ENCODE peak calls at places on chromosomes 2 and 18, in nine cellular contexts. S is H1; W is lower lobe of right lung; U is CD4-positive, alpha-beta T cell; K is GM23338; C is sigmoid colon; I is tibial artery; E is H9; Z is CD8-positive, alpha-beta memory T cell. V is an unnamed sample.

GRCh38 chr18:24792164-24792563 is 331.7 kb downstream of the HRH4 start:
- DNase-seq in S (no peak), Z (no peak), C (no peak), W (no peak), E (no peak), K (peak; percentile 23), I (no peak), U (no peak), V (no peak)

GRCh38 chr2:205495819-205496218 is 186.5 kb upstream of the NRP2 start:
- DNase-seq in U (no peak), E (no peak), Z (no peak), C (no peak), W (no peak), S (no peak), I (no peak), K (peak; percentile 25), V (no peak)

GRCh38 chr2:212686285-212686895 is 147.8 kb upstream of the ERBB4 start:
- DNase-seq in C (peak; percentile 64), Z (peak; percentile 46), U (peak; percentile 22), W (peak; percentile 47), K (peak; percentile 73), I (peak; percentile 52), E (peak; percentile 39), S (peak; percentile 7), V (no peak)

GRCh38 chr2:172912245-172912644 is 163.4 kb upstream of the MAP3K20 start:
- DNase-seq in I (no peak), S (no peak), W (no peak), K (no peak), Z (no peak), C (no peak), U (no peak), E (no peak), V (no peak)

GRCh38 chr2:111201214-111201613 is 80.5 kb downstream of the BCL2L11 start:
- DNase-seq in U (no peak), W (no peak), Z (no peak), K (no peak), E (no peak), C (no peak), I (no peak), S (no peak), V (no peak)

GRCh38 chr2:386406-387103 is 98.7 kb upstream of the ALKAL2 start:
- DNase-seq in W (no peak), U (no peak), S (no peak), Z (no peak), C (no peak), E (no peak), K (no peak), I (no peak), V (no peak)

GRCh38 chr18:79748321-79749157 is 49.2 kb upstream of the KCNG2 start:
- DNase-seq in C (peak; percentile 46), S (no peak), I (no peak), U (no peak), E (no peak), K (no peak), Z (no peak), W (no peak), V (peak; percentile 65)

GRCh38 chr2:239319261-239319661 is 81.6 kb downstream of the HDAC4 start:
- DNase-seq in I (no peak), K (no peak), W (peak; percentile 56), U (no peak), E (peak; percentile 23), Z (no peak), S (no peak), C (peak; percentile 82), V (peak; percentile 81)

GRCh38 chr2:223084873-223085272 is 32.9 kb downstream of the KCNE4 start:
- DNase-seq in Z (no peak), E (peak; percentile 48), W (no peak), K (peak; percentile 15), I (no peak), U (no peak), C (peak; percentile 78), S (peak; percentile 25), V (no peak)

GRCh38 chr2:88857951-88858406 is 166.5 kb downstream of the RPIA start:
- DNase-seq in C (no peak), W (no peak), E (no peak), U (no peak), I (no peak), Z (no peak), K (peak; percentile 46), S (no peak), V (no peak)

GRCh38 chr2:121558329-121558728 is 27.6 kb downstream of the RNU4ATAC start:
- DNase-seq in S (no peak), Z (no peak), E (no peak), W (no peak), I (no peak), K (no peak), U (no peak), C (no peak), V (no peak)

GRCh38 chr2:232490221-232491138 is 2.8 kb upstream of the ECEL1 start:
- DNase-seq in W (peak; percentile 33), U (no peak), I (no peak), E (peak; percentile 22), S (no peak), K (no peak), Z (no peak), C (peak; percentile 56), V (no peak)

GRCh38 chr18:61606068-61606660 is 272.9 kb downstream of the CDH20 start:
- DNase-seq in S (no peak), Z (no peak), W (no peak), I (peak; percentile 38), E (peak; percentile 64), C (no peak), K (peak; percentile 74), U (no peak), V (peak; percentile 80)

GRCh38 chr2:96651793-96652192 is 9.2 kb downstream of the FER1L5 start:
- DNase-seq in W (no peak), Z (no peak), E (no peak), S (no peak), K (no peak), U (no peak), C (no peak), I (no peak), V (no peak)

GRCh38 chr2:96656540-96656939 is 14.0 kb downstream of the FER1L5 start:
- DNase-seq in C (no peak), I (no peak), W (no peak), E (no peak), Z (no peak), S (no peak), K (no peak), U (no peak), V (no peak)

GRCh38 chr2:96661324-96661723 is 18.8 kb downstream of the FER1L5 start:
- DNase-seq in S (no peak), W (no peak), U (no peak), Z (no peak), C (no peak), I (no peak), E (no peak), K (no peak), V (no peak)

GRCh38 chr2:96655491-96655973 is 13.0 kb downstream of the FER1L5 start:
- DNase-seq in E (no peak), U (no peak), Z (no peak), C (no peak), W (no peak), K (no peak), S (no peak), I (no peak), V (no peak)
- H3K27ac ChIP-seq in E (no peak overlapping the region), U (no peak overlapping the region), Z (no peak overlapping the region), C (no peak overlapping the region), W (no peak overlapping the region), K (no peak overlapping the region), S (no peak overlapping the region), I (no peak overlapping the region), V (no peak overlapping the region)

DNA sequence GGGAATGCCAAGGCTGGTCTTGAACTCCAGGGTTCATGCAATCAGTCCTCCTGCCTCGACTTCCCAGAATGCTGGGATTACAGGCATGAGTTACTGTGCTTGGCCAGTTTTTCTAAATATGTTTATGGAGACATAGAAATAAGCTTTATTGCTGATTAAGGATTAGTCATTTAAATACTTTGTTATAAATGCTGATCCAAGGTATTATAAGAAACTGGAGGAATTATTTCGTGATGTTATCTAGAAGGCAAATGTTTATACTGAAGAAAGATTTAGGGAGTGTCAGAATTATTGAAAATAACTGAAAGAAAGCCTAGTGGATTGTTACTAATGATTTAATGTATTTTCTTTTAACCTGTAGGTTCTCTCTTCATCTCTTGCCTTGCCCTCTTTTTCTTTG is 5.8 kb upstream of the HTR2B start:
- DNase-seq in K (no peak), S (no peak), Z (no peak), E (no peak), C (no peak), U (no peak), W (no peak), I (no peak), V (no peak)
- H3K27ac ChIP-seq in K (no peak overlapping the region), S (no peak overlapping the region), Z (no peak overlapping the region), E (no peak overlapping the region), C (no peak overlapping the region), U (no peak overlapping the region), W (no peak overlapping the region), I (no peak overlapping the region), V (no peak overlapping the region)

GRCh38 chr2:119841550-119841949 is 81.8 kb downstream of the PTPN4 start:
- DNase-seq in E (no peak), U (no peak), Z (no peak), I (no peak), S (no peak), K (no peak), W (no peak), C (no peak), V (no peak)

GRCh38 chr2:119837759-119838158 is 78.0 kb downstream of the PTPN4 start:
- DNase-seq in Z (no peak), E (no peak), K (no peak), I (no peak), W (peak; percentile 46), U (no peak), S (no peak), C (no peak), V (no peak)

GRCh38 chr2:119836455-119837142 is 76.9 kb downstream of the PTPN4 start:
- DNase-seq in E (no peak), Z (no peak), S (no peak), K (no peak), C (no peak), W (no peak), U (no peak), I (no peak), V (no peak)

GRCh38 chr2:119837350-119837749 is 77.6 kb downstream of the PTPN4 start:
- DNase-seq in U (no peak), I (no peak), S (no peak), E (no peak), W (no peak), Z (no peak), C (no peak), K (no peak), V (no peak)

GRCh38 chr2:119838179-119838578 is 78.5 kb downstream of the PTPN4 start:
- DNase-seq in W (no peak), C (no peak), E (no peak), S (no peak), U (no peak), I (no peak), Z (no peak), K (no peak), V (no peak)
- H3K27ac ChIP-seq in W (no peak overlapping the region), C (no peak overlapping the region), E (no peak overlapping the region), S (no peak overlapping the region), U (no peak overlapping the region), I (no peak overlapping the region), Z (no peak overlapping the region), K (peak overlapping the region; percentile 6), V (no peak overlapping the region)

DNA sequence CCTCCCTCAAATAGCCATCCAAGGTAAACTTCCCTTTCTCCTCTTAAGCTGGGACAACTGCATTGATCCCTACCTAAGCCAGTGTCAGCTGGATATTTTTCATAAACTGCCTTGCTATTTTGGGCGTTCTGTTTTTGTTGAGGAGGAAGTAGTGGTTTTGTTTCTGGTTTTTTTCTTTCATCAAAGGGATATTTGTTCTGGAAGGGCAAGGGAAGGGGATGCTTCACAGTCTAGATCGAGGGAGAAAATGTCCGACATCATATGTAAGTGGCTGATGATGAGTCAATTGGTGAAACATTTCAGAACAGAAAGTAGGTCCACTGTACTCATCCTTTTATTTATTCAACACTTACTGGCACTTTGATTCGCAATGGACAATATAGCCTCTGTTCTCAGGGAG is 31.0 kb downstream of the TANC1 start:
- DNase-seq in I (no peak), Z (no peak), S (no peak), K (no peak), C (no peak), W (no peak), E (no peak), U (no peak), V (no peak)
- H3K27ac ChIP-seq in I (peak overlapping the region; percentile 32), Z (no peak overlapping the region), S (no peak overlapping the region), K (no peak overlapping the region), C (peak overlapping the region; percentile 11), W (peak overlapping the region; percentile 7), E (no peak overlapping the region), U (no peak overlapping the region), V (peak overlapping the region; percentile 9)